ENCODE peak calls at places on chromosomes 5 and 9, in five cellular contexts. V is naive thymus-derived CD8-positive, alpha-beta T cell; D is anterior cingulate cortex; A is ELF-1; Z is frontal cortex. Y is an unnamed sample.

GRCh38 chr5:149217096-149217801 is 54.4 kb upstream of the AFAP1L1 start:
- DNase-seq in V (no peak), Z (no peak), A (no peak), D (no peak), Y (no peak)

GRCh38 chr5:140795259-140795641 is 598 bp downstream of the PCDHA2 start:
- DNase-seq in D (no peak), Z (peak; percentile 47), V (no peak), A (peak; percentile 18), Y (no peak)

GRCh38 chr5:1751026-1751863 is 48.4 kb downstream of the MRPL36 start:
- DNase-seq in V (no peak), A (no peak), Z (no peak), D (no peak), Y (no peak)

GRCh38 chr5:74833537-74834266 is 32.5 kb downstream of the FAM169A start:
- DNase-seq in V (no peak), Z (no peak), A (no peak), D (no peak), Y (no peak)

GRCh38 chr5:113513384-113514262 is at the start of gene YTHDC2:
- DNase-seq in D (peak; percentile 76), A (peak; percentile 97), V (peak; percentile 90), Z (peak; percentile 66), Y (peak; percentile 79)

GRCh38 chr9:69824497-69825252 is 4.1 kb downstream of the CFAP95 start:
- DNase-seq in A (no peak), D (no peak), Z (no peak), V (no peak), Y (no peak)

GRCh38 chr9:95783426-95783975 is 92.0 kb upstream of the ERCC6L2 start:
- DNase-seq in D (no peak), V (no peak), A (no peak), Z (no peak), Y (no peak)

GRCh38 chr9:108168451-108168850 is 678.9 kb upstream of the KLF4 start:
- DNase-seq in A (no peak), Z (no peak), D (no peak), V (no peak), Y (no peak)

GRCh38 chr9:134778841-134779411 is 101.7 kb upstream of the FCN2 start:
- DNase-seq in V (no peak), A (peak; percentile 92), D (peak; percentile 14), Z (peak; percentile 41), Y (no peak)

GRCh38 chr9:91151014-91151740 is 210.5 kb downstream of the AUH start:
- DNase-seq in D (no peak), V (peak; percentile 84), Z (no peak), A (no peak), Y (peak; percentile 83)

GRCh38 chr5:39518516-39518915 is 93.7 kb upstream of the DAB2 start:
- DNase-seq in D (no peak), Z (no peak), V (no peak), A (no peak), Y (no peak)

GRCh38 chr5:155807884-155808576 is 518.9 kb upstream of the SGCD start:
- DNase-seq in D (no peak), A (no peak), V (no peak), Z (no peak), Y (no peak)

GRCh38 chr9:122777052-122777451 is 11.7 kb upstream of the OR5C1 start:
- DNase-seq in V (no peak), D (no peak), A (peak; percentile 39), Z (no peak), Y (no peak)

GRCh38 chr9:137412431-137412830 is 10.5 kb downstream of the EXD3 start:
- DNase-seq in V (no peak), D (no peak), A (no peak), Z (no peak), Y (no peak)

GRCh38 chr5:115389799-115390382 is 93.4 kb upstream of the CCDC112 start:
- DNase-seq in V (no peak), A (peak; percentile 27), Z (no peak), D (no peak), Y (no peak)

GRCh38 chr5:108715408-108715807 is 32.3 kb upstream of the FER start:
- DNase-seq in D (no peak), Z (no peak), A (no peak), V (no peak), Y (no peak)

GRCh38 chr9:36791204-36791948 is 218.7 kb downstream of the MELK start:
- DNase-seq in A (no peak), V (no peak), D (no peak), Z (no peak), Y (no peak)

GRCh38 chr5:136033848-136034247 is 5.1 kb downstream of the TGFBI start:
- DNase-seq in A (no peak), Z (no peak), D (no peak), V (no peak), Y (no peak)

GRCh38 chr9:105842023-105842644 is 147.8 kb downstream of the TMEM38B start:
- DNase-seq in Z (peak; percentile 20), V (peak; percentile 35), A (no peak), D (no peak), Y (no peak)

GRCh38 chr5:172770374-172770674 is 671 bp downstream of the DUSP1 start:
- DNase-seq in A (peak; percentile 43), Z (no peak), D (no peak), V (no peak), Y (no peak)

GRCh38 chr9:108163321-108164005 is 673.9 kb upstream of the KLF4 start:
- DNase-seq in D (no peak), Z (no peak), A (no peak), V (no peak), Y (no peak)

GRCh38 chr9:70987986-70988385 is 133.4 kb downstream of the TRPM3 start:
- DNase-seq in D (no peak), A (no peak), V (no peak), Z (no peak), Y (no peak)

GRCh38 chr9:22649384-22649783 is 202.8 kb downstream of the DMRTA1 start:
- DNase-seq in V (no peak), A (no peak), Z (no peak), D (no peak), Y (no peak)

GRCh38 chr5:44389410-44389879 is at the start of gene FGF10:
- DNase-seq in V (no peak), D (peak; percentile 1), A (peak; percentile 60), Z (no peak), Y (no peak)

GRCh38 chr9:101849102-101849707 is 110.8 kb upstream of the GRIN3A start:
- DNase-seq in Z (no peak), D (no peak), V (no peak), A (no peak), Y (no peak)

GRCh38 chr9:93083592-93084470 is 12.2 kb upstream of the CARD19 start:
- DNase-seq in Z (no peak), D (no peak), A (no peak), V (no peak), Y (no peak)

GRCh38 chr9:19102181-19102630 is 498 bp downstream of the HAUS6 start:
- DNase-seq in D (no peak), V (peak; percentile 52), A (peak; percentile 56), Z (no peak), Y (peak; percentile 12)

GRCh38 chr5:143828710-143829109 is 16.7 kb downstream of the HMHB1 start:
- DNase-seq in D (no peak), V (no peak), Z (no peak), A (no peak), Y (no peak)

GRCh38 chr5:172370648-172371248 is 83.6 kb downstream of the SH3PXD2B start:
- DNase-seq in V (no peak), Z (no peak), D (no peak), A (peak; percentile 22), Y (no peak)

GRCh38 chr5:14109771-14110170 is 33.4 kb upstream of the TRIO start:
- DNase-seq in Z (no peak), D (no peak), V (no peak), A (no peak), Y (no peak)

GRCh38 chr9:111029260-111029659 is 9.0 kb downstream of the LPAR1 start:
- DNase-seq in A (no peak), V (no peak), D (no peak), Z (no peak), Y (no peak)

GRCh38 chr5:142437563-142437962 is 112.7 kb upstream of the SPRY4 start:
- DNase-seq in D (no peak), A (no peak), Z (no peak), V (no peak), Y (no peak)

GRCh38 chr9:7536310-7536939 is 263.2 kb downstream of the DMAC1 start:
- DNase-seq in A (peak; percentile 68), V (peak; percentile 15), D (peak; percentile 1), Z (no peak), Y (peak; percentile 1)

GRCh38 chr5:1963358-1963757 is 80.6 kb upstream of the IRX4 start:
- DNase-seq in V (no peak), A (no peak), D (no peak), Z (no peak), Y (no peak)

GRCh38 chr5:111454198-111454606 is 58.1 kb downstream of the STARD4 start:
- DNase-seq in A (no peak), Z (no peak), D (no peak), V (no peak), Y (no peak)

GRCh38 chr5:9513825-9514224 is 32.0 kb downstream of the SEMA5A start:
- DNase-seq in D (no peak), Z (no peak), A (peak; percentile 19), V (no peak), Y (no peak)

GRCh38 chr5:42516282-42517042 is 93.2 kb downstream of the GHR start:
- DNase-seq in A (no peak), V (no peak), D (no peak), Z (no peak), Y (no peak)

Y was measured in CD8-positive, alpha-beta memory T cell.